ENCODE peak calls at places on chromosomes 12 and 14, in five cellular contexts. Q is NT2/D1; T is NCI-H2029; W is hippocampal formation; C is stimulated activated CD4-positive, alpha-beta T cell treated with anti-CD3 and anti-CD28 coated beads, TNF-alpha, amount 100 ng/mL, for 4 hours. B is an unnamed sample.

GRCh38 chr12:52631676-52632459 is 13.5 kb upstream of the KRT73 start:
- DNase-seq in T (no peak), Q (no peak), C (no peak), W (no peak), B (no peak)

GRCh38 chr14:34665785-34666425 is 36.0 kb upstream of the SNX6 start:
- DNase-seq in W (no peak), Q (no peak), T (peak), C (no peak), B (peak)

GRCh38 chr14:95348395-95349080 is 28.8 kb upstream of the CLMN start:
- DNase-seq in C (no peak), T (no peak), W (no peak), Q (no peak), B (no peak)

GRCh38 chr12:54421175-54421872 is 2.3 kb upstream of the ITGA5 start:
- DNase-seq in Q (no peak), W (no peak), C (no peak), T (no peak), B (no peak)

GRCh38 chr14:37870947-37871346 is 275.5 kb downstream of the TTC6 start:
- DNase-seq in T (no peak), W (no peak), C (no peak), Q (no peak), B (no peak)

GRCh38 chr14:63764620-63765139 is 36.8 kb upstream of the SGPP1 start:
- DNase-seq in T (no peak), Q (no peak), C (no peak), W (no peak), B (no peak)

GRCh38 chr12:74915718-74916117 is 293.9 kb downstream of the KCNC2 start:
- DNase-seq in C (no peak), Q (no peak), W (no peak), T (no peak), B (no peak)

GRCh38 chr12:117580718-117581062 is 219.3 kb upstream of the NOS1 start:
- DNase-seq in W (no peak), C (no peak), Q (peak), T (peak), B (no peak)

GRCh38 chr14:92719421-92719820 is 29.0 kb downstream of the LGMN start:
- DNase-seq in W (no peak), Q (no peak), T (no peak), C (no peak), B (no peak)

GRCh38 chr14:63276492-63277342 is 42.0 kb downstream of the GPHB5 start:
- DNase-seq in T (peak), C (no peak), W (peak), Q (no peak), B (peak)

GRCh38 chr14:80584638-80585505 is 356.7 kb downstream of the CEP128 start:
- DNase-seq in W (no peak), T (no peak), Q (no peak), C (no peak), B (no peak)

B was measured in RCC 7860.